ENCODE peak calls at places on chromosomes 4 and X, in four cellular contexts. R is HTR-8/SVneo; F is left lung; Y is naive thymus-derived CD4-positive, alpha-beta T cell. B is an unnamed sample.
A peak's percentile ranks its signal among the peaks of the same experiment; 100 is the strongest.

GRCh38 chr4:107780665-107781064 is 44.1 kb upstream of the SGMS2 start:
- DNase-seq in F (no peak), Y (peak; percentile 7), R (no peak), B (no peak)

GRCh38 chr4:61162116-61162515 is 38.0 kb upstream of the ADGRL3 start:
- DNase-seq in Y (no peak), F (no peak), R (no peak), B (no peak)

GRCh38 chrX:74419861-74420193 is 1.5 kb upstream of the SLC16A2 start:
- DNase-seq in F (no peak), Y (peak; percentile 0), R (no peak), B (no peak)

GRCh38 chrX:100615015-100615414 is 21.6 kb downstream of the TSPAN6 start:
- DNase-seq in R (no peak), F (no peak), Y (no peak), B (no peak)

GRCh38 chr4:122838034-122838433 is 11.4 kb downstream of the FGF2 start:
- DNase-seq in F (no peak), R (no peak), Y (no peak), B (no peak)

GRCh38 chr4:68366600-68366999 is 16.7 kb upstream of the YTHDC1 start:
- DNase-seq in Y (no peak), R (no peak), F (no peak), B (no peak)

GRCh38 chrX:70505451-70505841 is 60.8 kb downstream of the DLG3 start:
- DNase-seq in Y (no peak), R (no peak), F (no peak), B (no peak)

GRCh38 chr4:175562537-175562936 is 249.5 kb downstream of the GPM6A start:
- DNase-seq in F (no peak), R (no peak), Y (no peak), B (no peak)

GRCh38 chrX:139720136-139720535 is 12.2 kb upstream of the MCF2 start:
- DNase-seq in Y (no peak), F (no peak), R (peak; percentile 3), B (no peak)

GRCh38 chr4:15469402-15470148 is at the start of gene CC2D2A:
- DNase-seq in R (peak; percentile 33), Y (no peak), F (no peak), B (no peak)

GRCh38 chr4:84258905-84259830 is 239.9 kb downstream of the NKX6-1 start:
- DNase-seq in Y (no peak), R (no peak), F (no peak), B (no peak)

GRCh38 chr4:6566582-6567190 is 8.3 kb upstream of the MAN2B2 start:
- DNase-seq in F (no peak), Y (no peak), R (no peak), B (no peak)

B was measured in CD8-positive, alpha-beta T cell.